ENCODE peak calls at places on chromosomes 7 and 10, in ten cellular contexts. I, U, G, Y, W, P, Z, D, C and O are unnamed samples.
A peak's percentile ranks its signal among the peaks of the same experiment; 100 is the strongest.

GRCh38 chr10:61752111-61753011 is 89.6 kb downstream of the CABCOCO1 start:
- DNase-seq in I (no peak), U (no peak), G (peak; percentile 70), Y (no peak), W (no peak), P (no peak), Z (no peak), D (peak; percentile 29), C (no peak), O (no peak)

GRCh38 chr10:131186547-131187253 is 124.8 kb downstream of the TCERG1L start:
- DNase-seq in I (no peak), U (peak; percentile 46), G (no peak), Y (peak; percentile 40), W (no peak), P (no peak), Z (no peak), D (no peak), C (no peak), O (no peak)

GRCh38 chr7:3272691-3273141 is 28.3 kb upstream of the SDK1 start:
- DNase-seq in I (no peak), U (no peak), G (peak; percentile 93), Y (no peak), W (no peak), P (no peak), Z (no peak), D (peak; percentile 78), C (no peak), O (no peak)

GRCh38 chr7:50673096-50673495 is 107.9 kb upstream of the DDC start:
- DNase-seq in I (no peak), U (no peak), G (no peak), Y (no peak), W (no peak), P (no peak), Z (no peak), D (no peak), C (no peak), O (no peak)

GRCh38 chr10:128066954-128067382 is 59.3 kb downstream of the MKI67 start:
- DNase-seq in I (no peak), U (peak; percentile 52), G (no peak), Y (peak; percentile 31), W (no peak), P (no peak), Z (no peak), D (no peak), C (no peak), O (no peak)

GRCh38 chr10:93028881-93029280 is 31.7 kb upstream of the CYP26C1 start:
- DNase-seq in I (no peak), U (no peak), G (peak; percentile 59), Y (no peak), W (no peak), P (no peak), Z (no peak), D (peak; percentile 59), C (no peak), O (no peak)

GRCh38 chr7:17305387-17306171 is 7.1 kb downstream of the AHR start:
- DNase-seq in I (no peak), U (no peak), G (no peak), Y (no peak), W (no peak), P (no peak), Z (no peak), D (no peak), C (no peak), O (no peak)

GRCh38 chr10:36578306-36578705 is 547.1 kb upstream of the ANKRD30A start:
- DNase-seq in I (no peak), U (no peak), G (peak; percentile 74), Y (no peak), W (no peak), P (no peak), Z (no peak), D (peak; percentile 65), C (no peak), O (no peak)

GRCh38 chr10:104577171-104577570 is 63.9 kb upstream of the SORCS3 start:
- DNase-seq in I (no peak), U (no peak), G (no peak), Y (no peak), W (no peak), P (no peak), Z (no peak), D (no peak), C (no peak), O (no peak)

GRCh38 chr7:108181073-108181985 is 51.2 kb upstream of the LAMB4 start:
- DNase-seq in I (no peak), U (no peak), G (peak; percentile 75), Y (no peak), W (no peak), P (no peak), Z (no peak), D (peak; percentile 14), C (peak; percentile 28), O (no peak)

GRCh38 chr10:88881335-88881734 is 1.3 kb downstream of the STAMBPL1 start:
- DNase-seq in I (no peak), U (no peak), G (no peak), Y (no peak), W (peak; percentile 17), P (no peak), Z (no peak), D (no peak), C (no peak), O (no peak)

GRCh38 chr10:48294431-48294830 is 12.0 kb upstream of the MAPK8 start:
- DNase-seq in I (no peak), U (no peak), G (no peak), Y (no peak), W (no peak), P (no peak), Z (no peak), D (no peak), C (no peak), O (no peak)

GRCh38 chr7:141150465-141150864 is 76.6 kb downstream of the TMEM178B start:
- DNase-seq in I (no peak), U (no peak), G (no peak), Y (no peak), W (peak; percentile 13), P (no peak), Z (no peak), D (no peak), C (no peak), O (no peak)

GRCh38 chr7:64888901-64889685 is 14.0 kb upstream of the ZNF273 start:
- DNase-seq in I (peak; percentile 12), U (peak; percentile 78), G (peak; percentile 12), Y (peak; percentile 75), W (no peak), P (peak; percentile 14), Z (no peak), D (no peak), C (no peak), O (no peak)

GRCh38 chr7:76346778-76347177 is 12.0 kb downstream of the YWHAG start:
- DNase-seq in I (no peak), U (no peak), G (no peak), Y (no peak), W (no peak), P (no peak), Z (no peak), D (no peak), C (no peak), O (no peak)

GRCh38 chr7:938546-939185 is 15.8 kb downstream of the ADAP1 start:
- DNase-seq in I (no peak), U (no peak), G (no peak), Y (peak; percentile 51), W (no peak), P (no peak), Z (no peak), D (no peak), C (no peak), O (no peak)

GRCh38 chr7:150430465-150431085 is 19.9 kb upstream of the GIMAP8 start:
- DNase-seq in I (no peak), U (peak; percentile 43), G (no peak), Y (peak; percentile 38), W (no peak), P (no peak), Z (no peak), D (no peak), C (no peak), O (no peak)

GRCh38 chr10:96402417-96403305 is 43.9 kb upstream of the OPALIN start:
- DNase-seq in I (no peak), U (peak; percentile 64), G (no peak), Y (no peak), W (no peak), P (no peak), Z (no peak), D (no peak), C (no peak), O (no peak)
- TF ChIP-seq CTCF in I (no peak), U (no peak), G (no peak), Y (no peak), W (no peak), P (no peak), Z (no peak), D (no peak), C (no peak), O (no peak)

GRCh38 chr10:7766241-7766640 is 21.6 kb downstream of the KIN start:
- DNase-seq in I (no peak), U (no peak), G (no peak), Y (no peak), W (no peak), P (no peak), Z (no peak), D (no peak), C (no peak), O (no peak)
- TF ChIP-seq CTCF in I (no peak), U (no peak), G (no peak), Y (no peak), W (no peak), P (no peak), Z (no peak), D (no peak), C (no peak), O (no peak)

GRCh38 chr10:133388973-133389818 is 4.8 kb upstream of the MTG1 start:
- DNase-seq in I (no peak), U (peak; percentile 54), G (no peak), Y (peak; percentile 70), W (no peak), P (peak; percentile 26), Z (no peak), D (no peak), C (peak; percentile 99), O (no peak)
- TF ChIP-seq CTCF in I (no peak), U (no peak), G (no peak), Y (no peak), W (no peak), P (no peak), Z (no peak), D (no peak), C (no peak), O (no peak)

DNA sequence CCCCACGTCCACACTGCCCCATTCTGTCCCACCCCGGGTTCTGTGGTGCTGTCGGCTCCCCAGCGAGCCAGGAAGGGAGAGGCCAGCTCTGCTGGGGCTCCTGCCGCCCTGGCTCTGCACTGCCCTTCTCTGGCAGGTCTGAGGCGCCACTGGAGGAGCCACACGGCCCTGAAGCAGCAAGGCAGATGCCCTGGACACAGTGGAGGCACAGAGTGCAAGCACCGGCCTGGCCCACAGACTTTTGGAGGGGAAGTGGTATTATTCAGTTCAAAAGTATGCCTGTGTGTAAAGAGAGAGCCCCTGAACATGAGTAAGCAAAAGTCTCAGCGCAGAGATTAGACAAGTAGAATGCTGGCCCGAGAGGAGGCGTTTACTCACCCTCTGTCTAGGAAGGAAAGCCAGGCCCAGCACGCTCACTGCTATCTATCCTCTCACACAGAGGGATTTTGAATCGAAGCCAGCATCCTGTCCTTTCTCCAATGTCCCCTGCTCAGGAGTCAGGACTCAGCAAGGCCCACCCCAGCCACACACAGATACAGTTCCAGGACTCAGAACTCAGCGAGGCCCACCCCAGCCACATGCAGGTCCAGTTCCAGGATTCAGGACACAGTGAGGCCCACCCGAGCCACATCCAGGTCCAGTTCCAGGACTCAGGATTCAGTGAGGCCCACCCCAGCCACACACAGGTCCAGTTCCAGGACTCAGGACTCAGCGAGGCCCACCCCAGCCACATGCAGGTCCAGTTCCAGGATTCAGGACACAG is 115.0 kb downstream of the EGFR start:
- DNase-seq in I (no peak), U (peak; percentile 83), G (peak; percentile 97), Y (peak; percentile 65), W (peak; percentile 81), P (no peak), Z (no peak), D (peak; percentile 99), C (no peak), O (no peak)
- TF ChIP-seq CTCF in I (no peak), U (no peak), G (no peak), Y (no peak), W (no peak), P (no peak), Z (no peak), D (peak; percentile 31), C (no peak), O (no peak)